ENCODE peak calls at places on chromosomes 16 and 17, in nine cellular contexts. G is ascending aorta; R is GM10248; P is hepatic stellate cell; D is left colon; M is activated CD4-positive, alpha-beta T cell treated with anti-CD3 and anti-CD28 coated beads, Interleukin-2, amount 50 U/mL, for 48 hours; V is kidney glomerular epithelial cell; N is effector CD4-positive, alpha-beta T cell; E is adipocyte. F is an unnamed sample.

GRCh38 chr16:4203748-4204147 is 38.1 kb downstream of the SRL start:
- DNase-seq in G (no peak), R (no peak), P (no peak), D (peak; percentile 46), M (no peak), V (no peak), N (no peak), E (no peak), F (no peak)

GRCh38 chr16:15780805-15781204 is 76.0 kb downstream of the MYH11 start:
- DNase-seq in G (no peak), R (no peak), P (no peak), D (no peak), M (no peak), V (no peak), N (no peak), E (no peak), F (no peak)

GRCh38 chr17:37824534-37825485 is 80.0 kb upstream of the HNF1B start:
- DNase-seq in G (no peak), R (no peak), P (peak; percentile 90), D (no peak), M (no peak), V (peak; percentile 96), N (no peak), E (peak; percentile 68), F (peak; percentile 81)

GRCh38 chr16:30637952-30638351 is 12.8 kb upstream of the PRR14 start:
- DNase-seq in G (no peak), R (no peak), P (no peak), D (no peak), M (no peak), V (peak; percentile 55), N (no peak), E (peak; percentile 56), F (no peak)

GRCh38 chr17:28961391-28961790 is 10.1 kb upstream of the PHF12 start:
- DNase-seq in G (no peak), R (no peak), P (no peak), D (no peak), M (no peak), V (no peak), N (no peak), E (no peak), F (no peak)

GRCh38 chr17:80761421-80761871 is 216.8 kb downstream of the RPTOR start:
- DNase-seq in G (no peak), R (no peak), P (peak; percentile 80), D (no peak), M (peak; percentile 78), V (peak; percentile 80), N (peak; percentile 69), E (peak; percentile 69), F (peak; percentile 57)

GRCh38 chr17:83183951-83184506 is 104.6 kb downstream of the METRNL start:
- DNase-seq in G (peak; percentile 7), R (no peak), P (no peak), D (no peak), M (no peak), V (no peak), N (no peak), E (no peak), F (no peak)

GRCh38 chr17:77690271-77691161 is 268.0 kb upstream of the TNRC6C start:
- DNase-seq in G (no peak), R (no peak), P (no peak), D (no peak), M (no peak), V (no peak), N (no peak), E (peak; percentile 19), F (no peak)

GRCh38 chr17:9982159-9982558 is 77.1 kb upstream of the RCVRN start:
- DNase-seq in G (no peak), R (peak; percentile 54), P (no peak), D (no peak), M (no peak), V (no peak), N (no peak), E (no peak), F (no peak)

F was measured in kidney epithelial cell.